ENCODE peak calls at places on chromosomes 3 and 15, in eight cellular contexts. E is ovary, T is A549, A is K562, N is spleen, W is body of pancreas, Y is GM12892, U is HepG2. Q is an unnamed sample.

GRCh38 chr3:193829781-193830180 is 236.8 kb downstream of the OPA1 start:
- DNase-seq in E (no peak), T (no peak), A (no peak), N (no peak), W (peak), Y (no peak), U (no peak), Q (no peak)

GRCh38 chr3:172946061-172946460 is 195.0 kb downstream of the SPATA16 start:
- DNase-seq in E (no peak), T (no peak), A (no peak), N (no peak), W (no peak), Y (no peak), U (no peak), Q (no peak)

GRCh38 chr3:127089487-127090145 is 103.3 kb upstream of the PRR23E start:
- DNase-seq in E (no peak), T (no peak), A (no peak), N (peak), W (peak), Y (no peak), U (no peak), Q (no peak)

GRCh38 chr3:37375184-37376120 is 201.1 kb upstream of the LRRFIP2 start:
- DNase-seq in E (no peak), T (no peak), A (peak), N (no peak), W (no peak), Y (no peak), U (no peak), Q (no peak)

GRCh38 chr3:187006884-187007630 is 76.7 kb downstream of the ST6GAL1 start:
- DNase-seq in E (no peak), T (no peak), A (no peak), N (no peak), W (no peak), Y (no peak), U (no peak), Q (no peak)

GRCh38 chr3:72129384-72130094 is 344.6 kb upstream of the PROK2 start:
- DNase-seq in E (no peak), T (no peak), A (no peak), N (no peak), W (no peak), Y (no peak), U (no peak), Q (no peak)

GRCh38 chr3:186487819-186488218 is 56.4 kb downstream of the CRYGS start:
- DNase-seq in E (no peak), T (no peak), A (peak), N (no peak), W (no peak), Y (no peak), U (no peak), Q (no peak)

GRCh38 chr15:101478701-101479341 is 10.7 kb downstream of the PCSK6 start:
- DNase-seq in E (no peak), T (no peak), A (no peak), N (no peak), W (no peak), Y (no peak), U (no peak), Q (no peak)

GRCh38 chr3:179658584-179658983 is 5.7 kb downstream of the USP13 start:
- DNase-seq in E (no peak), T (no peak), A (no peak), N (no peak), W (no peak), Y (no peak), U (no peak), Q (no peak)

GRCh38 chr3:157859541-157859940 is 246.7 kb downstream of the SHOX2 start:
- DNase-seq in E (no peak), T (no peak), A (no peak), N (no peak), W (no peak), Y (no peak), U (no peak), Q (no peak)

GRCh38 chr15:70197318-70197944 is 99.7 kb upstream of the TLE3 start:
- DNase-seq in E (no peak), T (no peak), A (no peak), N (no peak), W (no peak), Y (no peak), U (no peak), Q (no peak)

GRCh38 chr3:71510485-71510884 is 73.0 kb downstream of the FOXP1 start:
- DNase-seq in E (no peak), T (peak), A (peak), N (no peak), W (no peak), Y (no peak), U (peak), Q (no peak)

GRCh38 chr3:13711911-13712650 is 163.2 kb downstream of the FBLN2 start:
- DNase-seq in E (no peak), T (no peak), A (no peak), N (peak), W (no peak), Y (no peak), U (no peak), Q (no peak)

GRCh38 chr15:41241251-41241964 is 10.3 kb downstream of the CHP1 start:
- DNase-seq in E (no peak), T (no peak), A (peak), N (no peak), W (peak), Y (no peak), U (peak), Q (no peak)

GRCh38 chr15:63441266-63441665 is 59.6 kb upstream of the CA12 start:
- DNase-seq in E (no peak), T (no peak), A (no peak), N (no peak), W (no peak), Y (no peak), U (no peak), Q (no peak)

GRCh38 chr15:79804833-79805232 is 92.0 kb downstream of the MTHFS start:
- DNase-seq in E (no peak), T (no peak), A (no peak), N (no peak), W (no peak), Y (no peak), U (no peak), Q (no peak)

GRCh38 chr3:158572766-158573060 is 1.7 kb downstream of the MLF1 start:
- DNase-seq in E (no peak), T (no peak), A (no peak), N (no peak), W (no peak), Y (no peak), U (no peak), Q (no peak)

GRCh38 chr15:43440721-43441281 is 52.2 kb downstream of the TP53BP1 start:
- DNase-seq in E (peak), T (peak), A (peak), N (no peak), W (peak), Y (no peak), U (peak), Q (no peak)

GRCh38 chr3:123258811-123259420 is 57.2 kb downstream of the SEC22A start:
- DNase-seq in E (no peak), T (peak), A (peak), N (no peak), W (no peak), Y (no peak), U (peak), Q (no peak)

GRCh38 chr3:46236294-46237054 is 5.8 kb upstream of the CCR3 start:
- DNase-seq in E (no peak), T (no peak), A (peak), N (no peak), W (no peak), Y (no peak), U (no peak), Q (no peak)

GRCh38 chr15:62047278-62047847 is 12.9 kb downstream of the VPS13C start:
- DNase-seq in E (no peak), T (no peak), A (no peak), N (no peak), W (no peak), Y (no peak), U (no peak), Q (no peak)

GRCh38 chr3:73624363-73625123 is at the start of gene PDZRN3:
- DNase-seq in E (peak), T (no peak), A (no peak), N (no peak), W (peak), Y (no peak), U (no peak), Q (peak)

GRCh38 chr3:101414121-101414520 is 93.7 kb upstream of the IMPG2 start:
- DNase-seq in E (no peak), T (no peak), A (no peak), N (no peak), W (no peak), Y (no peak), U (no peak), Q (no peak)

DNA sequence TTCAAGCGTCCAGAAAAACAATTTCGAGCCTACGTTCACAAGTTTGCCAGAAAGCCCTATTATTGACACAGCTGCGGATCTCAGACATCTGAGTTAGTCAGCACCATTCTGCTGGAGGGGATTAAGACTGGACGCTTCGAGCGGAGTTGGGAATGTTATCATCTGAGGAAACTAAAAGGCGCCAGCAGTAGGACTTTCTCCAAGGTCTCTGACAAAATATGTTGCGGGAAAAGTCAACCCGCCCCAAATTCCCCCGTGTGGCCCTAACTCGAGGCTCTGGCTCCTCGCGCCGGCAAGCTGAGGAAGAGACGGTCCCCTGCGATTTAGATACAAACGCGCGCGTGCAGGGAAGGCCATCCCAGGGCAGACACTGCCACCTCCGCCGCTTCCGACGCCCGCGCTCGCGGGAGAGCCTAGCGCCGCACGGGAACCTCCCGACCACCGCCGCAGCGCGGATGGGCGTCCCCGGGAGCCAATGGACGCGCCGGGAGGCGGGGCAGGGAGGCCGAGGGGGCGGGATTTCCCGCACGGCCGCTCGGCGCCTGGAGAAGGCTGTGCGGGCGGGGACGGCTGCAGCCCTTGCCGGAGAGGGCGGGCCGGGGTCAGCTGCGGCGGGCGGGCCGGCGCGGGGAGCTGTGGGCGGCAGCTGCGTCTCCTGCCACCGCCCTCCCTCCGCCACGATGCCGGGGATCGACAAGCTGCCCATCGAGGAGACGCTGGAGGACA is at the start of gene APPL1:
- DNase-seq in E (peak), T (peak), A (peak), N (peak), W (peak), Y (peak), U (peak), Q (peak)
- TF ChIP-seq POLR2A in E (peak), T (peak), A (peak), N (peak), W (peak), Y (peak), U (peak), Q (peak)

GRCh38 chr15:27238209-27238608 is 267.2 kb downstream of the GABRG3 start:
- DNase-seq in E (no peak), T (no peak), A (peak), N (no peak), W (no peak), Y (no peak), U (no peak), Q (no peak)
- TF ChIP-seq POLR2A in E (no peak), T (no peak), A (no peak), N (no peak), W (no peak), Y (no peak), U (no peak), Q (no peak)

GRCh38 chr15:60397772-60398445 is at the start of gene ANXA2:
- DNase-seq in E (peak), T (peak), A (peak), N (peak), W (peak), Y (peak), U (no peak), Q (peak)
- TF ChIP-seq POLR2A in E (peak), T (peak), A (peak), N (peak), W (peak), Y (peak), U (no peak), Q (peak)

GRCh38 chr15:65971741-65971995 is 102.4 kb downstream of the RAB11A start:
- DNase-seq in E (no peak), T (no peak), A (no peak), N (no peak), W (no peak), Y (no peak), U (no peak), Q (no peak)
- TF ChIP-seq POLR2A in E (no peak), T (no peak), A (no peak), N (no peak), W (no peak), Y (no peak), U (no peak), Q (no peak)

DNA sequence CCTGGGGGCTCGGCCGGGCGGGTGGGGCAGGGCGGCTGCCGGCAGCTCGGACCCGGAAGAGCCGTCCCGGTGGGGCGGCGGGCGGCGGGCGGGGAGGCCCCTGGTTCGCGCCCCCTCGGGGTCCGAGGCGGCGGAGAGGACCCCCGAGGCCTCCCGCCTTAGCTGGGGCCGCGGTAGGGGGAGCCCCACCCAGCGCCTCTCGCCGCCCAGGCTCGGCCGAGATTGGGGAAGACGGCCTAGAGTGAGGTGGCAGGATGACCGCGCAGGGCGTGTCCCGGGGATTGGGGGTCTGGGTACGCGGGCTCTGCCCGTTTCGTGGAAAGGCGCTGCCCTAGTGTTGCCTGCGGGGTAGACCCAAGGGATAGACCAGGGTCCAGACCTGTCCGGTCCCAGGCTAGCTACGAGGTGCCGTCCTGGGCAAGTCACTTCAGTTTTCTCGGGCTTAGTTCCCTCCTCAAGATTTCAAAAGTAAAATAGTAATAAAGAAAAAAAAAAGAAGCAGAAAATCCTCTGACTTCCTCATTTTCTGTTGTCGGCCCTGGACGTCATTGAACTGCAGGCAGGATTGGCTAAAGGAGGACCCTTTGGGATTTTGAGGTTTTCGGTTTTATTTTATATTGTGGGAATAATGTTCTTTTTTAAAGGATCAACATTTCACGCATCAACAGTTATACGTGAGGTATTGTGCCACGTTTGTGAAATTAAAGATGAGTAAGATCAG is 580 bp downstream of the IQGAP1 start:
- DNase-seq in E (peak), T (peak), A (peak), N (peak), W (peak), Y (peak), U (peak), Q (peak)
- TF ChIP-seq POLR2A in E (no peak), T (no peak), A (no peak), N (no peak), W (no peak), Y (no peak), U (no peak), Q (no peak)

GRCh38 chr3:3800685-3801509 is 1.7 kb downstream of the LRRN1 start:
- DNase-seq in E (peak), T (no peak), A (no peak), N (peak), W (peak), Y (peak), U (no peak), Q (peak)

GRCh38 chr3:3800076-3800448 is 831 bp downstream of the LRRN1 start:
- DNase-seq in E (peak), T (no peak), A (no peak), N (peak), W (peak), Y (no peak), U (no peak), Q (peak)

GRCh38 chr3:3801510-3801841 is 2.2 kb downstream of the LRRN1 start:
- DNase-seq in E (no peak), T (no peak), A (no peak), N (no peak), W (no peak), Y (no peak), U (no peak), Q (no peak)

GRCh38 chr3:3799173-3800075 is at the start of gene LRRN1:
- DNase-seq in E (peak), T (no peak), A (no peak), N (peak), W (peak), Y (peak), U (no peak), Q (peak)

GRCh38 chr3:3802021-3802420 is 2.8 kb downstream of the LRRN1 start:
- DNase-seq in E (no peak), T (no peak), A (no peak), N (no peak), W (no peak), Y (no peak), U (no peak), Q (no peak)
- TF ChIP-seq POLR2A in E (no peak), T (no peak), A (no peak), N (no peak), W (no peak), Y (no peak), U (no peak), Q (no peak)

DNA sequence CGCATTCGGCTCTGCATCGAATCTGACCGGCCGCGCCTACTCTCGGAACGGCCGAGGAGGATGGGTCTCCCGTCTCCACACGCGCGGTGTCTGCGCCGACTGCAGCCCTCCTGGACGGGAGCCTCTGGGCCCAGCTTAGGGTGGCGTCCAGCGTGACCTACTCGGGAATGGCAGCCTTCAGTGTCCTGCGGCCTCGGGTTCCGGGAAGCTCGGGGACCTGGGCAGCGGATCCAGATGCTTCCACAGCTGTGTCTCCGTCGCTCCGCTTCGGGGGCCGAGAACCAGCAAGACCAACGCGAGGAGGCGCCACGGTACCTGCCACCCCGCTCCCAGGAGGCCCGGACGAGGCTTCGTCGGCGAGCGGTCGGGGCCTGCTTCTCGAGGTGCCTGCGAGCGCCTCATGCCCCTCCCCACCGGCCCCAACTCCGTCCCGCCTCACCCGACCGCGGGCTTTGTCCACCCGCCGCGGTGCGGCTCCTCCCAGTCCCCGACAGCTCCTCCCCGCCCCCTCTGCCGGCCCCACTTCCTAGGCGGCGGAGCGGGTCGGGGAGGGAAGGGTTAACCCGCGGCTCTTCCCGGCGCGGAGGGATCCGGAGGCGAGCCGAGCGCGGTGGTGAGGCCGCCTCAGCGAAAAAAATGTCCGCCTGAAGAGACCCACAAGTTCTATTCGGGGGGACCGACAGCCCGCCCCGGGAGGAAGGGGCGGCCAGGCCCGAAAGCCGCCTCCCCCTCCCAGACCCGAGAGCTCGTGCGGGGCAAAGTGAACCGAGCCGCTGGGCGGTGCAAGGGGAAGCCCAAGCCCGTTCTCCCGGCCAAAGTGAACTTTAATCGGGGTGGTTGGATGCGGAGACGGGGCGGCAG is at the start of gene TCF12:
- DNase-seq in E (peak), T (peak), A (peak), N (peak), W (peak), Y (peak), U (peak), Q (peak)
- TF ChIP-seq POLR2A in E (peak), T (peak), A (peak), N (peak), W (peak), Y (no peak), U (peak), Q (peak)

GRCh38 chr3:52444860-52445793 is at the start of gene SEMA3G:
- DNase-seq in E (no peak), T (peak), A (peak), N (peak), W (peak), Y (peak), U (peak), Q (peak)
- TF ChIP-seq POLR2A in E (no peak), T (peak), A (no peak), N (no peak), W (peak), Y (no peak), U (no peak), Q (peak)